ENCODE peak calls at places on chromosomes 13 and 19, in four cellular contexts. P, S, G and N are unnamed samples.

GRCh38 chr19:3618144-3618810 is 8.3 kb downstream of the CACTIN start:
- DNase-seq in P (no peak), S (no peak), G (peak), N (no peak)

GRCh38 chr19:13696839-13697238 is 67.5 kb upstream of the MRI1 start:
- DNase-seq in P (no peak), S (no peak), G (no peak), N (no peak)

GRCh38 chr19:11418518-11419506 is at the start of gene RGL3:
- DNase-seq in P (no peak), S (peak), G (no peak), N (peak)

GRCh38 chr13:113635048-113635420 is 23.0 kb downstream of the ATP4B start:
- DNase-seq in P (no peak), S (no peak), G (no peak), N (no peak)

GRCh38 chr13:98141938-98142426 is 912 bp upstream of the FARP1 start:
- DNase-seq in P (no peak), S (no peak), G (no peak), N (peak)

GRCh38 chr19:57620673-57621348 is 6.8 kb downstream of the ZNF134 start:
- DNase-seq in P (no peak), S (no peak), G (no peak), N (no peak)

GRCh38 chr13:59931621-59932020 is 232.1 kb downstream of the DIAPH3 start:
- DNase-seq in P (no peak), S (no peak), G (no peak), N (no peak)

GRCh38 chr19:33300016-33300981 is 2.0 kb downstream of the CEBPA start:
- DNase-seq in P (no peak), S (no peak), G (no peak), N (no peak)

GRCh38 chr13:97879646-97880297 is 73.7 kb upstream of the IPO5 start:
- DNase-seq in P (no peak), S (peak), G (no peak), N (no peak)

GRCh38 chr13:102948006-102948405 is 102.2 kb downstream of the ERCC5 start:
- DNase-seq in P (no peak), S (no peak), G (no peak), N (no peak)

GRCh38 chr13:49370390-49370789 is 73.5 kb downstream of the CAB39L start:
- DNase-seq in P (no peak), S (peak), G (no peak), N (no peak)

GRCh38 chr19:9406798-9407352 is 28.5 kb downstream of the ZNF266 start:
- DNase-seq in P (no peak), S (no peak), G (peak), N (no peak)

GRCh38 chr13:23739597-23739996 is 149.6 kb downstream of the MIPEP start:
- DNase-seq in P (no peak), S (peak), G (no peak), N (no peak)